ENCODE peak calls at places on chromosomes 4 and X, in eight cellular contexts. One of them, this sample, is unnamed.

GRCh38 chrX:153773218-153773611 is 7.6 kb upstream of the SRPK3 start:
- DNase-seq in activated T-cell treated with anti-CD3 and anti-CD28 coated beads, Interleukin-2, amount 50 U/mL, for 72 hours: no peak
- DNase-seq in activated naive CD4-positive, alpha-beta T cell treated with anti-CD3 and anti-CD28 coated beads for 36 hours: no peak
- DNase-seq in foreskin fibroblast: no peak
- DNase-seq in substantia nigra: no peak
- DNase-seq in fibroblast of lung: no peak
- DNase-seq in T-helper 1 cell: no peak
- DNase-seq in NAMALWA: no peak
- DNase-seq in this sample: no peak

GRCh38 chr4:53592128-53592527 is 842 bp upstream of the LNX1 start:
- DNase-seq in activated naive CD4-positive, alpha-beta T cell treated with anti-CD3 and anti-CD28 coated beads for 36 hours: no peak
- DNase-seq in fibroblast of lung: peak
- DNase-seq in T-helper 1 cell: no peak
- DNase-seq in NAMALWA: no peak
- DNase-seq in activated T-cell treated with anti-CD3 and anti-CD28 coated beads, Interleukin-2, amount 50 U/mL, for 72 hours: no peak
- DNase-seq in foreskin fibroblast: no peak
- DNase-seq in substantia nigra: no peak
- DNase-seq in this sample: peak

GRCh38 chrX:255923-256331 is 25.3 kb upstream of the PLCXD1 start:
- DNase-seq in fibroblast of lung: no peak
- DNase-seq in T-helper 1 cell: no peak
- DNase-seq in foreskin fibroblast: no peak
- DNase-seq in substantia nigra: no peak
- DNase-seq in NAMALWA: no peak
- DNase-seq in activated T-cell treated with anti-CD3 and anti-CD28 coated beads, Interleukin-2, amount 50 U/mL, for 72 hours: no peak
- DNase-seq in activated naive CD4-positive, alpha-beta T cell treated with anti-CD3 and anti-CD28 coated beads for 36 hours: no peak
- DNase-seq in this sample: no peak

GRCh38 chrX:133094098-133094731 is 2.7 kb downstream of the USP26 start:
- DNase-seq in fibroblast of lung: no peak
- DNase-seq in foreskin fibroblast: no peak
- DNase-seq in substantia nigra: no peak
- DNase-seq in activated T-cell treated with anti-CD3 and anti-CD28 coated beads, Interleukin-2, amount 50 U/mL, for 72 hours: no peak
- DNase-seq in T-helper 1 cell: no peak
- DNase-seq in activated naive CD4-positive, alpha-beta T cell treated with anti-CD3 and anti-CD28 coated beads for 36 hours: no peak
- DNase-seq in NAMALWA: no peak
- DNase-seq in this sample: no peak

GRCh38 chr4:176084769-176085168 is 19.1 kb downstream of the WDR17 start:
- DNase-seq in NAMALWA: no peak
- DNase-seq in substantia nigra: no peak
- DNase-seq in T-helper 1 cell: no peak
- DNase-seq in foreskin fibroblast: peak
- DNase-seq in fibroblast of lung: no peak
- DNase-seq in activated naive CD4-positive, alpha-beta T cell treated with anti-CD3 and anti-CD28 coated beads for 36 hours: no peak
- DNase-seq in activated T-cell treated with anti-CD3 and anti-CD28 coated beads, Interleukin-2, amount 50 U/mL, for 72 hours: no peak
- DNase-seq in this sample: no peak

GRCh38 chr4:2009651-2010233 is 968 bp upstream of the NELFA start:
- DNase-seq in fibroblast of lung: peak
- DNase-seq in substantia nigra: peak
- DNase-seq in T-helper 1 cell: peak
- DNase-seq in activated naive CD4-positive, alpha-beta T cell treated with anti-CD3 and anti-CD28 coated beads for 36 hours: peak
- DNase-seq in foreskin fibroblast: peak
- DNase-seq in activated T-cell treated with anti-CD3 and anti-CD28 coated beads, Interleukin-2, amount 50 U/mL, for 72 hours: peak
- DNase-seq in NAMALWA: peak
- DNase-seq in this sample: peak

GRCh38 chrX:10904220-10904619 is 206.9 kb upstream of the HCCS start:
- DNase-seq in activated T-cell treated with anti-CD3 and anti-CD28 coated beads, Interleukin-2, amount 50 U/mL, for 72 hours: no peak
- DNase-seq in T-helper 1 cell: no peak
- DNase-seq in fibroblast of lung: peak
- DNase-seq in foreskin fibroblast: peak
- DNase-seq in substantia nigra: no peak
- DNase-seq in activated naive CD4-positive, alpha-beta T cell treated with anti-CD3 and anti-CD28 coated beads for 36 hours: no peak
- DNase-seq in NAMALWA: no peak
- DNase-seq in this sample: peak

GRCh38 chr4:38097818-38098217 is 137.6 kb downstream of the PTTG2 start:
- DNase-seq in NAMALWA: no peak
- DNase-seq in activated naive CD4-positive, alpha-beta T cell treated with anti-CD3 and anti-CD28 coated beads for 36 hours: no peak
- DNase-seq in substantia nigra: no peak
- DNase-seq in foreskin fibroblast: no peak
- DNase-seq in fibroblast of lung: no peak
- DNase-seq in activated T-cell treated with anti-CD3 and anti-CD28 coated beads, Interleukin-2, amount 50 U/mL, for 72 hours: no peak
- DNase-seq in T-helper 1 cell: no peak
- DNase-seq in this sample: no peak

GRCh38 chr4:143700060-143700419 is 435 bp downstream of the FREM3 start:
- DNase-seq in T-helper 1 cell: no peak
- DNase-seq in activated T-cell treated with anti-CD3 and anti-CD28 coated beads, Interleukin-2, amount 50 U/mL, for 72 hours: peak
- DNase-seq in fibroblast of lung: peak
- DNase-seq in activated naive CD4-positive, alpha-beta T cell treated with anti-CD3 and anti-CD28 coated beads for 36 hours: no peak
- DNase-seq in foreskin fibroblast: peak
- DNase-seq in NAMALWA: no peak
- DNase-seq in substantia nigra: no peak
- DNase-seq in this sample: no peak

GRCh38 chrX:76920621-76921020 is 493.1 kb downstream of the MAGEE1 start:
- DNase-seq in foreskin fibroblast: no peak
- DNase-seq in fibroblast of lung: no peak
- DNase-seq in activated naive CD4-positive, alpha-beta T cell treated with anti-CD3 and anti-CD28 coated beads for 36 hours: no peak
- DNase-seq in substantia nigra: no peak
- DNase-seq in T-helper 1 cell: no peak
- DNase-seq in activated T-cell treated with anti-CD3 and anti-CD28 coated beads, Interleukin-2, amount 50 U/mL, for 72 hours: no peak
- DNase-seq in NAMALWA: no peak
- DNase-seq in this sample: no peak

GRCh38 chr4:90769251-90769650 is 642.1 kb downstream of the CCSER1 start:
- DNase-seq in substantia nigra: no peak
- DNase-seq in NAMALWA: no peak
- DNase-seq in fibroblast of lung: no peak
- DNase-seq in activated naive CD4-positive, alpha-beta T cell treated with anti-CD3 and anti-CD28 coated beads for 36 hours: no peak
- DNase-seq in activated T-cell treated with anti-CD3 and anti-CD28 coated beads, Interleukin-2, amount 50 U/mL, for 72 hours: no peak
- DNase-seq in foreskin fibroblast: no peak
- DNase-seq in T-helper 1 cell: no peak
- DNase-seq in this sample: no peak

GRCh38 chr4:96016615-96017299 is 176.9 kb downstream of the PDHA2 start:
- DNase-seq in foreskin fibroblast: no peak
- DNase-seq in T-helper 1 cell: no peak
- DNase-seq in fibroblast of lung: peak
- DNase-seq in substantia nigra: no peak
- DNase-seq in activated T-cell treated with anti-CD3 and anti-CD28 coated beads, Interleukin-2, amount 50 U/mL, for 72 hours: no peak
- DNase-seq in NAMALWA: no peak
- DNase-seq in activated naive CD4-positive, alpha-beta T cell treated with anti-CD3 and anti-CD28 coated beads for 36 hours: no peak
- DNase-seq in this sample: no peak

GRCh38 chr4:165457793-165458192 is 79.0 kb downstream of the CPE start:
- DNase-seq in activated T-cell treated with anti-CD3 and anti-CD28 coated beads, Interleukin-2, amount 50 U/mL, for 72 hours: no peak
- DNase-seq in foreskin fibroblast: no peak
- DNase-seq in fibroblast of lung: no peak
- DNase-seq in T-helper 1 cell: no peak
- DNase-seq in substantia nigra: no peak
- DNase-seq in NAMALWA: no peak
- DNase-seq in activated naive CD4-positive, alpha-beta T cell treated with anti-CD3 and anti-CD28 coated beads for 36 hours: no peak
- DNase-seq in this sample: no peak

GRCh38 chr4:144090744-144091143 is 49.8 kb downstream of the GYPA start:
- DNase-seq in fibroblast of lung: no peak
- DNase-seq in activated T-cell treated with anti-CD3 and anti-CD28 coated beads, Interleukin-2, amount 50 U/mL, for 72 hours: no peak
- DNase-seq in substantia nigra: no peak
- DNase-seq in activated naive CD4-positive, alpha-beta T cell treated with anti-CD3 and anti-CD28 coated beads for 36 hours: no peak
- DNase-seq in NAMALWA: peak
- DNase-seq in foreskin fibroblast: no peak
- DNase-seq in T-helper 1 cell: no peak
- DNase-seq in this sample: no peak

This sample was measured in IMR-90.